ENCODE peak calls at places on chromosomes 12 and 14, in four cellular contexts. One of them, this sample, is unnamed.

GRCh38 chr12:20007331-20007730 is 361.0 kb upstream of the PDE3A start:
- DNase-seq in A549: no peak
- DNase-seq in HepG2: no peak
- DNase-seq in K562: no peak
- DNase-seq in this sample: no peak

GRCh38 chr12:130281157-130281799 is 56.4 kb upstream of the PIWIL1 start:
- DNase-seq in A549: peak; percentile 37
- DNase-seq in HepG2: no peak
- DNase-seq in K562: peak; percentile 65
- DNase-seq in this sample: peak; percentile 68

GRCh38 chr12:6684609-6685008 is 4.6 kb downstream of the ZNF384 start:
- DNase-seq in A549: peak; percentile 69
- DNase-seq in HepG2: peak; percentile 57
- DNase-seq in K562: peak; percentile 27
- DNase-seq in this sample: peak; percentile 36

GRCh38 chr12:15044461-15044860 is 71.6 kb downstream of the PDE6H start:
- DNase-seq in A549: no peak
- DNase-seq in HepG2: no peak
- DNase-seq in K562: no peak
- DNase-seq in this sample: no peak

GRCh38 chr12:46693034-46693433 is 132.8 kb downstream of the SLC38A4 start:
- DNase-seq in A549: no peak
- DNase-seq in HepG2: no peak
- DNase-seq in K562: no peak
- DNase-seq in this sample: no peak

GRCh38 chr14:49364752-49365117 is 221.4 kb downstream of the RPS29 start:
- DNase-seq in A549: no peak
- DNase-seq in HepG2: no peak
- DNase-seq in K562: no peak
- DNase-seq in this sample: no peak

GRCh38 chr14:38233218-38233617 is 22.7 kb downstream of the CLEC14A start:
- DNase-seq in A549: no peak
- DNase-seq in HepG2: no peak
- DNase-seq in K562: no peak
- DNase-seq in this sample: no peak

GRCh38 chr14:63375772-63376171 is 57.0 kb upstream of the GPHB5 start:
- DNase-seq in A549: no peak
- DNase-seq in HepG2: no peak
- DNase-seq in K562: no peak
- DNase-seq in this sample: no peak

GRCh38 chr12:95601091-95601490 is 49.8 kb upstream of the USP44 start:
- DNase-seq in A549: no peak
- DNase-seq in HepG2: no peak
- DNase-seq in K562: no peak
- DNase-seq in this sample: no peak

GRCh38 chr12:54993181-54993835 is 8.7 kb upstream of the TESPA1 start:
- DNase-seq in A549: peak; percentile 75
- DNase-seq in HepG2: peak; percentile 59
- DNase-seq in K562: peak; percentile 65
- DNase-seq in this sample: peak; percentile 41

GRCh38 chr12:65695077-65695865 is 129.0 kb upstream of the HMGA2 start:
- DNase-seq in A549: peak; percentile 90
- DNase-seq in HepG2: peak; percentile 15
- DNase-seq in K562: no peak
- DNase-seq in this sample: no peak

GRCh38 chr14:64612021-64612380 is 62.2 kb downstream of the PPP1R36 start:
- DNase-seq in A549: peak; percentile 67
- DNase-seq in HepG2: no peak
- DNase-seq in K562: no peak
- DNase-seq in this sample: no peak

GRCh38 chr12:78236264-78236663 is 405.6 kb downstream of the NAV3 start:
- DNase-seq in A549: no peak
- DNase-seq in HepG2: no peak
- DNase-seq in K562: no peak
- DNase-seq in this sample: no peak

GRCh38 chr12:104669057-104669770 is 212.5 kb downstream of the CHST11 start:
- DNase-seq in A549: peak; percentile 22
- DNase-seq in HepG2: no peak
- DNase-seq in K562: no peak
- DNase-seq in this sample: no peak

GRCh38 chr12:130838284-130838950 is 633 bp downstream of the STX2 start:
- DNase-seq in A549: peak; percentile 37
- DNase-seq in HepG2: peak; percentile 27
- DNase-seq in K562: peak; percentile 81
- DNase-seq in this sample: peak; percentile 44

GRCh38 chr12:86660488-86661171 is 404.4 kb upstream of the MGAT4C start:
- DNase-seq in A549: peak; percentile 95
- DNase-seq in HepG2: no peak
- DNase-seq in K562: no peak
- DNase-seq in this sample: no peak
- TF ChIP-seq NR3C1 in A549: no peak
- TF ChIP-seq NR3C1 in HepG2: no peak
- TF ChIP-seq NR3C1 in K562: no peak
- TF ChIP-seq NR3C1 in this sample: no peak

GRCh38 chr14:83777516-83777915 is 1752.4 kb upstream of the FLRT2 start:
- DNase-seq in A549: no peak
- DNase-seq in HepG2: no peak
- DNase-seq in K562: no peak
- DNase-seq in this sample: no peak
- TF ChIP-seq ESRRA in A549: no peak
- TF ChIP-seq ESRRA in HepG2: no peak
- TF ChIP-seq ESRRA in K562: no peak
- TF ChIP-seq ESRRA in this sample: no peak

GRCh38 chr14:67815573-67816235 is 686 bp downstream of the ZFYVE26 start:
- DNase-seq in A549: no peak
- DNase-seq in HepG2: no peak
- DNase-seq in K562: no peak
- DNase-seq in this sample: no peak
- TF ChIP-seq NR3C1 in A549: no peak
- TF ChIP-seq NR3C1 in HepG2: no peak
- TF ChIP-seq NR3C1 in K562: no peak
- TF ChIP-seq NR3C1 in this sample: no peak

GRCh38 chr14:99033951-99034350 is 238.0 kb downstream of the BCL11B start:
- DNase-seq in A549: no peak
- DNase-seq in HepG2: no peak
- DNase-seq in K562: no peak
- DNase-seq in this sample: no peak

GRCh38 chr14:99035712-99036593 is 236.0 kb downstream of the BCL11B start:
- DNase-seq in A549: peak; percentile 79
- DNase-seq in HepG2: peak; percentile 10
- DNase-seq in K562: no peak
- DNase-seq in this sample: peak; percentile 73

GRCh38 chr14:99036594-99037293 is 235.3 kb downstream of the BCL11B start:
- DNase-seq in A549: no peak
- DNase-seq in HepG2: no peak
- DNase-seq in K562: no peak
- DNase-seq in this sample: no peak

GRCh38 chr14:99034711-99035171 is 237.3 kb downstream of the BCL11B start:
- DNase-seq in A549: no peak
- DNase-seq in HepG2: no peak
- DNase-seq in K562: no peak
- DNase-seq in this sample: peak; percentile 74

GRCh38 chr14:99035268-99035667 is 236.7 kb downstream of the BCL11B start:
- DNase-seq in A549: no peak
- DNase-seq in HepG2: no peak
- DNase-seq in K562: no peak
- DNase-seq in this sample: no peak
- TF ChIP-seq ESRRA in A549: no peak
- TF ChIP-seq ESRRA in HepG2: no peak
- TF ChIP-seq ESRRA in K562: no peak
- TF ChIP-seq ESRRA in this sample: no peak

GRCh38 chr12:8890313-8891084 is 23.8 kb upstream of the PHC1 start:
- DNase-seq in A549: peak; percentile 51
- DNase-seq in HepG2: peak; percentile 32
- DNase-seq in K562: peak; percentile 60
- DNase-seq in this sample: peak; percentile 72
- TF ChIP-seq NR3C1 in A549: no peak
- TF ChIP-seq NR3C1 in HepG2: no peak
- TF ChIP-seq NR3C1 in K562: no peak
- TF ChIP-seq NR3C1 in this sample: no peak

This sample was measured in WTC11.